ENCODE peak calls at places on chromosomes 5 and 9, in six cellular contexts. P, O, K, X, S and J are unnamed samples.

GRCh38 chr5:97534166-97534565 is 351.1 kb upstream of the RIOK2 start:
- DNase-seq in X (peak), S (no peak), O (peak), K (no peak), P (peak), J (no peak)

GRCh38 chr5:58236498-58236897 is 223.4 kb downstream of the PLK2 start:
- DNase-seq in K (no peak), O (no peak), X (no peak), P (no peak), S (no peak), J (no peak)

GRCh38 chr5:120160120-120160895 is 303.8 kb upstream of the PRR16 start:
- DNase-seq in O (peak), X (no peak), K (no peak), S (no peak), P (no peak), J (no peak)

GRCh38 chr5:54477941-54478478 is 22.5 kb downstream of the HSPB3 start:
- DNase-seq in K (no peak), O (no peak), S (no peak), P (peak), X (no peak), J (no peak)

GRCh38 chr9:121275781-121276658 is 8.1 kb downstream of the GSN start:
- DNase-seq in K (no peak), O (no peak), S (no peak), X (no peak), P (no peak), J (no peak)

GRCh38 chr5:129904667-129905466 is 602 bp downstream of the CHSY3 start:
- DNase-seq in X (peak), O (peak), P (no peak), S (peak), K (peak), J (no peak)

GRCh38 chr5:40278881-40279280 is 400.8 kb upstream of the PTGER4 start:
- DNase-seq in X (no peak), K (no peak), P (no peak), S (no peak), O (no peak), J (no peak)

GRCh38 chr5:174097486-174098185 is 52.1 kb downstream of the NSG2 start:
- DNase-seq in K (no peak), P (no peak), X (no peak), S (no peak), O (peak), J (no peak)

GRCh38 chr5:156589104-156589858 is 260.8 kb upstream of the PPP1R2B start:
- DNase-seq in S (no peak), O (no peak), P (no peak), X (no peak), K (no peak), J (no peak)

GRCh38 chr5:81827522-81827921 is 76.6 kb upstream of the SSBP2 start:
- DNase-seq in K (no peak), X (no peak), P (no peak), O (no peak), S (no peak), J (no peak)

GRCh38 chr9:95488971-95489370 is 27.8 kb downstream of the PTCH1 start:
- DNase-seq in S (no peak), K (no peak), O (no peak), P (peak), X (no peak), J (no peak)

GRCh38 chr5:10891193-10891592 is 130.2 kb upstream of the DAP start:
- DNase-seq in O (no peak), S (no peak), X (no peak), P (no peak), K (no peak), J (no peak)

GRCh38 chr5:142772766-142773293 is 2.7 kb downstream of the ARHGAP26 start:
- DNase-seq in O (no peak), K (no peak), S (no peak), P (no peak), X (no peak), J (no peak)

GRCh38 chr9:69047331-69047730 is 11.8 kb downstream of the FXN start:
- DNase-seq in O (no peak), P (no peak), S (no peak), X (no peak), K (peak), J (no peak)

GRCh38 chr9:27379311-27380236 is 82.6 kb upstream of the EQTN start:
- DNase-seq in O (no peak), P (no peak), X (no peak), S (no peak), K (no peak), J (no peak)

GRCh38 chr5:95471447-95471846 is 80.3 kb downstream of the FAM81B start:
- DNase-seq in P (no peak), O (no peak), X (no peak), S (no peak), K (no peak), J (no peak)

GRCh38 chr9:112505083-112505482 is 18.5 kb downstream of the KIAA1958 start:
- DNase-seq in S (no peak), K (no peak), P (no peak), O (no peak), X (no peak), J (no peak)

GRCh38 chr5:147406636-147407035 is 103.2 kb downstream of the DPYSL3 start:
- DNase-seq in X (no peak), S (no peak), O (no peak), P (no peak), K (no peak), J (no peak)

GRCh38 chr9:133492061-133493021 is 13.4 kb upstream of the SLC2A6 start:
- DNase-seq in K (no peak), P (no peak), O (peak), X (no peak), S (no peak), J (no peak)
- H3K27ac ChIP-seq in K (peak), P (no peak), O (peak), X (peak), S (peak), J (no peak)

GRCh38 chr5:16791036-16791705 is 144.9 kb downstream of the MYO10 start:
- DNase-seq in K (no peak), O (peak), P (peak), X (peak), S (no peak), J (peak)
- H3K27ac ChIP-seq in K (no peak), O (no peak), P (no peak), X (no peak), S (no peak), J (no peak)

GRCh38 chr5:537621-538071 is 13.4 kb upstream of the SLC9A3 start:
- DNase-seq in P (no peak), S (peak), O (no peak), X (no peak), K (peak), J (no peak)
- H3K27ac ChIP-seq in P (no peak), S (no peak), O (no peak), X (no peak), K (no peak), J (no peak)

GRCh38 chr9:78963911-78964310 is 607.9 kb upstream of the TLE4 start:
- DNase-seq in X (no peak), P (no peak), S (no peak), O (no peak), K (no peak), J (no peak)

GRCh38 chr9:78954286-78954685 is 617.5 kb upstream of the TLE4 start:
- DNase-seq in X (no peak), P (no peak), K (no peak), O (no peak), S (no peak), J (no peak)

GRCh38 chr9:78962186-78962585 is 609.6 kb upstream of the TLE4 start:
- DNase-seq in K (no peak), S (no peak), P (no peak), X (no peak), O (no peak), J (no peak)

GRCh38 chr9:78958887-78959286 is 612.9 kb upstream of the TLE4 start:
- DNase-seq in P (peak), X (no peak), O (no peak), K (no peak), S (no peak), J (no peak)
- H3K27ac ChIP-seq in P (no peak), X (no peak), O (no peak), K (no peak), S (no peak), J (no peak)

GRCh38 chr5:140240987-140241706 is 61.8 kb downstream of the PFDN1 start:
- DNase-seq in P (peak), S (peak), K (peak), O (peak), X (peak), J (peak)
- H3K27ac ChIP-seq in P (no peak), S (peak), K (peak), O (peak), X (peak), J (peak)

GRCh38 chr9:114214181-114214580 is 58.8 kb downstream of the COL27A1 start:
- DNase-seq in O (no peak), X (peak), S (peak), K (peak), P (no peak), J (no peak)
- H3K27ac ChIP-seq in O (peak), X (peak), S (peak), K (peak), P (no peak), J (no peak)

DNA sequence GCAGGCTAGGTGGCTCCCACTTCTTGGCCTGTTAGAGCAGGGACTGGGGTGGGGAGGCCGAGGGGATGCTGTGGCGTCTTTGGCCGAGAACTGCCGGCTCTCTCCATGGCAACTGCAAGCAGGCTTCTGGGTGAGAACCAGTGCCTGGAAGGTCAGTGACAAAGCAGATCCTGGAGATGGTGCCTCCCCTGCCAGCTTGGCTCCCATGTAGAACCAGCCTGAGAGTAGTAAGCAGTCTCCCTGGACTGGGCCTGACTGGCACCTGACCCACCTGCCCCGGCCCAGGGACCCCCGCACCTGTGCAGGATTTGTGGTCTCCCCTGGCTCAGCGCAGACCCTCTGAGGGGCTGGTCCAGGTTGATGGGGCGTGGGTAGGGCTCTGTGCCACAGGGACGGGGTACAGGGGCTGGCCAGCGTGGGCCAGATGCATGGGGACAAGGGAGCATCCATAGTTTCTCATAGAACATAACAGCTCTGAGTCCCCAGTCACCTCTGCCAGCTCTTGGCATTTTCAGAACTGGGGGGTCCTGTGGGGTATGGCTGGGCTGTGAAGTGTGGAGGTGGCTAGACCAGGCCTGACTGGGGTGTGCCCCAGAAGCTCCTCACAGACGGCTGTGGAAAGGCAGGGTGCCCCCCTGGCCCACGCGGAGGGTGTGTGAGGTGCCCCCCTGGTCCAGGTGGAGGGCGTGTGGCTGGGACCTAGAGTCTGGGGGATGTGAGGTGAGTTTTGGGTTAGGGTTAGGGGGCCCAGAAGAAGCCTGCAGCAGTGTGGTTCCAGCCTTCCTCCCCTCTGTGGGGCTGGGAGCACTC is 22.2 kb downstream of the CACNA1B start:
- DNase-seq in S (no peak), O (no peak), K (no peak), X (no peak), P (no peak), J (no peak)
- H3K27ac ChIP-seq in S (no peak), O (no peak), K (no peak), X (no peak), P (no peak), J (no peak)

DNA sequence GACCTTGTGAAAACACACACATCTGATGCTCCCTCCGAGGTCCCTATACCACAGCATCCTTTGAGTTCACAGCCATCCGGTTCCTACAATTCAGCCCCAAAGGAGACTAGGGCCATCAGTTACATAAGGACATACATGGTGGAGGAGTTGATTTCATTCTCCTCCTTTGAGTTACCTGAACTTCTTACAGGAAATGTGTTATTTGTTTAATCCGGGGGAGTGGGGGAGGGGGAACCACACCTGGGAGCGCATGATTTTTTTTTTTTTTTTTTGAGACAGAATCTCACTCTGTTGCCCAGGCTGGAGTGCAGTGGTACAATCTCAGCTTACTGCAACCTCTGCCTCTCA is 30.7 kb downstream of the SEMA4D start:
- DNase-seq in S (no peak), X (no peak), K (no peak), P (no peak), O (no peak), J (no peak)
- H3K27ac ChIP-seq in S (no peak), X (no peak), K (no peak), P (no peak), O (no peak), J (no peak)

GRCh38 chr5:56455417-56455816 is 222.3 kb upstream of the ANKRD55 start:
- DNase-seq in S (no peak), O (no peak), X (no peak), P (no peak), K (no peak), J (no peak)

GRCh38 chr5:56450766-56451165 is 217.6 kb upstream of the ANKRD55 start:
- DNase-seq in O (no peak), S (no peak), P (no peak), K (no peak), X (no peak), J (no peak)

GRCh38 chr5:56451742-56452141 is 218.6 kb upstream of the ANKRD55 start:
- DNase-seq in O (no peak), S (no peak), P (no peak), X (no peak), K (no peak), J (no peak)

GRCh38 chr5:56456002-56456401 is 222.9 kb upstream of the ANKRD55 start:
- DNase-seq in K (no peak), O (no peak), X (no peak), S (no peak), P (no peak), J (no peak)

GRCh38 chr5:56454219-56454862 is 221.2 kb upstream of the ANKRD55 start:
- DNase-seq in P (no peak), S (no peak), O (no peak), X (no peak), K (no peak), J (no peak)
- H3K27ac ChIP-seq in P (no peak), S (no peak), O (no peak), X (no peak), K (no peak), J (no peak)